ENCODE peak calls at places on chromosomes 13 and 19, in seven cellular contexts. G is GM12864, O is BJ, Y is PC-3, E is brain microvascular endothelial cell, S is NB4, A is tibial artery. M is an unnamed sample.
A peak's percentile ranks its signal among the peaks of the same experiment; 100 is the strongest.

GRCh38 chr13:21123956-21124355 is 52.4 kb downstream of the SKA3 start:
- DNase-seq in G (no peak), O (no peak), Y (no peak), E (no peak), S (no peak), A (no peak), M (no peak)

GRCh38 chr19:21202865-21203494 is 61.1 kb downstream of the ZNF431 start:
- DNase-seq in G (no peak), O (no peak), Y (peak; percentile 11), E (no peak), S (peak; percentile 72), A (no peak), M (no peak)

GRCh38 chr13:100544866-100545683 is 43.5 kb downstream of the GGACT start:
- DNase-seq in G (no peak), O (no peak), Y (no peak), E (peak; percentile 43), S (no peak), A (peak; percentile 67), M (no peak)

GRCh38 chr19:33071887-33072286 is 7.2 kb upstream of the RHPN2 start:
- DNase-seq in G (no peak), O (no peak), Y (peak; percentile 58), E (peak; percentile 14), S (no peak), A (no peak), M (no peak)

GRCh38 chr13:104608280-104608679 is 1542.1 kb upstream of the SLC10A2 start:
- DNase-seq in G (no peak), O (no peak), Y (no peak), E (no peak), S (no peak), A (no peak), M (no peak)

GRCh38 chr19:13155472-13156284 is 5.5 kb downstream of the IER2 start:
- DNase-seq in G (no peak), O (no peak), Y (peak; percentile 81), E (peak; percentile 70), S (peak; percentile 97), A (peak; percentile 92), M (no peak)

GRCh38 chr19:34171539-34171876 is 796 bp upstream of the LSM14A start:
- DNase-seq in G (no peak), O (peak; percentile 28), Y (peak; percentile 6), E (peak; percentile 55), S (no peak), A (no peak), M (no peak)

GRCh38 chr19:49875801-49876421 is 1.2 kb downstream of the AKT1S1 start:
- DNase-seq in G (no peak), O (no peak), Y (peak; percentile 34), E (no peak), S (peak; percentile 64), A (peak; percentile 86), M (no peak)

GRCh38 chr19:5498817-5499535 is 43.8 kb downstream of the ZNRF4 start:
- DNase-seq in G (no peak), O (no peak), Y (no peak), E (no peak), S (no peak), A (no peak), M (no peak)

GRCh38 chr19:35495107-35496064 is 5.1 kb upstream of the KRTDAP start:
- DNase-seq in G (no peak), O (no peak), Y (peak; percentile 64), E (peak; percentile 44), S (peak; percentile 55), A (no peak), M (no peak)

GRCh38 chr13:46136688-46137087 is 31.9 kb upstream of the CPB2 start:
- DNase-seq in G (no peak), O (no peak), Y (no peak), E (no peak), S (no peak), A (no peak), M (no peak)

GRCh38 chr13:26377038-26377437 is 123.1 kb downstream of the CDK8 start:
- DNase-seq in G (no peak), O (no peak), Y (peak; percentile 44), E (peak; percentile 3), S (peak; percentile 46), A (no peak), M (no peak)

GRCh38 chr13:98474292-98474691 is 102.6 kb downstream of the STK24 start:
- DNase-seq in G (no peak), O (no peak), Y (no peak), E (no peak), S (no peak), A (peak; percentile 53), M (no peak)

GRCh38 chr19:3269972-3270667 is 45.7 kb downstream of the CELF5 start:
- DNase-seq in G (no peak), O (no peak), Y (no peak), E (no peak), S (no peak), A (no peak), M (no peak)

GRCh38 chr19:15584541-15585115 is 30.4 kb upstream of the CYP4F8 start:
- DNase-seq in G (peak; percentile 4), O (no peak), Y (peak; percentile 80), E (peak; percentile 40), S (peak; percentile 85), A (peak; percentile 79), M (no peak)

GRCh38 chr13:113951246-113951999 is 22.5 kb downstream of the C13orf46 start:
- DNase-seq in G (no peak), O (no peak), Y (peak; percentile 85), E (peak; percentile 31), S (peak; percentile 82), A (peak; percentile 92), M (no peak)

GRCh38 chr13:31982540-31982939 is 49.0 kb upstream of the FRY start:
- DNase-seq in G (no peak), O (peak; percentile 81), Y (peak; percentile 89), E (peak; percentile 99), S (peak; percentile 79), A (peak; percentile 82), M (peak; percentile 84)

GRCh38 chr13:31987071-31987470 is 44.5 kb upstream of the FRY start:
- DNase-seq in G (no peak), O (no peak), Y (no peak), E (no peak), S (no peak), A (no peak), M (no peak)

GRCh38 chr13:31982124-31982523 is 49.5 kb upstream of the FRY start:
- DNase-seq in G (no peak), O (no peak), Y (no peak), E (peak; percentile 11), S (no peak), A (no peak), M (no peak)

DNA sequence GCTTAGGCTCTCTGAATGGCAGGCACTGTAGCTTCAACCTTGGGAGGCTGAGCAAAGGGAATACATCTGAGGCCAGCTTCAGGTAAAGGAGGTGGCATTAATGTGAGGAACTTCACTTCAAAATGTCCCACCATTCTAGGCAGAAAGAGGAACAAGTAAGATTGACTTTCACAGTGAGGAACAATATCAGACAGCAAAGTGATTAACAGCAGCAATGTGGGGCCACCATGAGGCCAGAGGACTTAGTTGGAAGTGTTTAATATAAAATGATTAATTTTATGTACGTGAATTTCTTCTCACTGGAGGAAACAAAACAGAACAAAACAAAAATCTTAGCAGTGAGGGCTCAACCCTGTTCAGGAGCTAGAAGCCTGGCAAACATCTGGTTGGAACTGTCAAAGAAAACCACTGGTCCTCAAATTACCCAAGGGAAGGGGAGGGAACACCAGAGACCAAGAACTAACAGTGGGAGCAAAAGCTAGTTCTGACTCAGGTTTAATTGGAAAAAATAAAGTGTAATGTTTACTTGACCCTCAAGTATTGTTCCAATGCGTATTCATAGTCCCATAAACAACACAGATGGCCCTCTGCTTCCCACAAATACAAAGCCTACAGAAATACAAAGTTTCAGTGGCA is 43.9 kb upstream of the FRY start:
- DNase-seq in G (no peak), O (no peak), Y (no peak), E (no peak), S (peak; percentile 45), A (no peak), M (no peak)
- TF ChIP-seq CTCF in G (no peak), O (no peak), Y (no peak), E (no peak), S (no peak), A (no peak), M (no peak)

DNA sequence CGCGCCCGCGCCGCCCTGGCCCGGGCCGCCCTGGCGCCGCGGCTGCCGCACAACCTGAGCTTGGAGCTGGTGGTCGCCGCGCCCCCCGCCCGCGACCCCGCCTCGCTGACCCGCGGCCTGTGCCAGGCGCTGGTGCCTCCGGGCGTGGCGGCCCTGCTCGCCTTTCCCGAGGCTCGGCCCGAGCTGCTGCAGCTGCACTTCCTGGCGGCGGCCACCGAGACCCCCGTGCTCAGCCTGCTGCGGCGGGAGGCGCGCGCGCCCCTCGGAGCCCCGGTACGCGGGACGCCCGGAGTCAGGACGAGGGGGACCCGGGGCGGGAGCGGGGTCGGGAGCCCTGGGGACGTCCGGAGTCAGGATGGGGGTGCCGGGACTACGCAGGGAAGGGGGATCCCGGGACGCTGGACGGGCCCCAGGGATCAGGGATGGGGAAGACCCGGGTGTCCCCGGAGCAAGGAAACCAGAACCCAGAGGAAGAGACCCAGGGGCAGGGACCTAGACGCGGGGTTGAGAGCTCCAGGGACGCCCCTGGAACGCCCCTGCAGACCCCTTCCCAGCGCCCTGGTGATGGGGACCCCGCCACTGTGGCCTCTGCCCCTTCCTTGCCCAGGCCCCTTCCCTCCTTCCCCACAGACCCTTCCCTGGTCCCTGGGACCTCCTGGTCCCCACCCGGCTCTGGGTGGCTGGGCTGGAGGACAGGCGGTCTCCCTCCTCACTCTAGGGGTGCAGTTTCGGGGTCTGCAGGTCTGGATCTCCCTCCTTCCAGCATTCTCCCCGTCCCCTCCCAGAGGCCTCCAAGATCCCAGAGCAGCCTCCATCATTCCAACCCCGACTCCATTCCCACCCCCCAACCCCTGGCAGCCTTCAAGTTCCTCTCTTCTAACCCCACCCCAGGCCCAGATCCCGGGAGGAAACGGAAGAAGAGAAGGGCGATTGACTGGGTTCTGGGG is 645 bp downstream of the GRIN3B start:
- DNase-seq in G (no peak), O (no peak), Y (no peak), E (no peak), S (no peak), A (no peak), M (no peak)
- H3K4me3 ChIP-seq in G (no peak overlapping the region), O (peak overlapping the region; percentile 20), Y (no peak overlapping the region), E (no peak overlapping the region), S (no peak overlapping the region), A (no peak overlapping the region), M (no peak overlapping the region)

GRCh38 chr19:38849147-38849745 is 540 bp downstream of the HNRNPL start:
- DNase-seq in G (peak; percentile 81), O (peak; percentile 67), Y (peak; percentile 94), E (peak; percentile 91), S (peak; percentile 90), A (peak; percentile 98), M (peak; percentile 37)

GRCh38 chr19:38851622-38852230 is 1.9 kb upstream of the HNRNPL start:
- DNase-seq in G (no peak), O (no peak), Y (peak; percentile 91), E (peak; percentile 78), S (peak; percentile 92), A (peak; percentile 96), M (no peak)

GRCh38 chr19:38849746-38850230 is at the start of gene HNRNPL:
- DNase-seq in G (no peak), O (no peak), Y (no peak), E (no peak), S (no peak), A (no peak), M (no peak)

GRCh38 chr19:38850976-38851621 is 1.3 kb upstream of the HNRNPL start:
- DNase-seq in G (no peak), O (no peak), Y (no peak), E (no peak), S (no peak), A (peak; percentile 75), M (no peak)

GRCh38 chr19:38850231-38850975 is 617 bp upstream of the HNRNPL start:
- DNase-seq in G (peak; percentile 100), O (peak; percentile 100), Y (peak; percentile 99), E (peak; percentile 100), S (peak; percentile 99), A (peak; percentile 100), M (peak; percentile 100)
- TF ChIP-seq CTCF in G (peak; percentile 7), O (peak; percentile 19), Y (no peak), E (peak; percentile 14), S (no peak), A (peak; percentile 37), M (peak; percentile 11)

GRCh38 chr13:42981317-42981716 is 10.7 kb downstream of the EPSTI1 start:
- DNase-seq in G (no peak), O (no peak), Y (no peak), E (no peak), S (no peak), A (no peak), M (no peak)
- H3K4me3 ChIP-seq in G (no peak overlapping the region), O (no peak overlapping the region), Y (no peak overlapping the region), E (no peak overlapping the region), S (no peak overlapping the region), A (no peak overlapping the region), M (no peak overlapping the region)

M was measured in epithelial cell of proximal tubule.